ENCODE peak calls at places on chromosomes 1 and 21, in seven cellular contexts. E is transverse colon, P is upper lobe of left lung, T is breast epithelium, V is GM23338, I is spleen, N is endothelial cell of umbilical vein. Q is an unnamed sample.
A peak's percentile ranks its signal among the peaks of the same experiment; 100 is the strongest.

GRCh38 chr1:15992582-15993500 is 11.2 kb upstream of the SRARP start:
- DNase-seq in E (no peak), P (no peak), T (no peak), V (no peak), I (peak; percentile 65), N (no peak), Q (no peak)

GRCh38 chr1:19306941-19307340 is 5.0 kb downstream of the AKR7A2 start:
- DNase-seq in E (no peak), P (no peak), T (no peak), V (no peak), I (no peak), N (no peak), Q (peak; percentile 50)

GRCh38 chr21:42809577-42810440 is 69.5 kb downstream of the WDR4 start:
- DNase-seq in E (no peak), P (no peak), T (no peak), V (no peak), I (peak; percentile 32), N (no peak), Q (no peak)

GRCh38 chr1:48677306-48678287 is 99.1 kb downstream of the BEND5 start:
- DNase-seq in E (peak; percentile 73), P (peak; percentile 48), T (peak; percentile 63), V (peak; percentile 92), I (peak; percentile 85), N (peak; percentile 43), Q (peak; percentile 79)

GRCh38 chr1:31789259-31790065 is 25.3 kb upstream of the ADGRB2 start:
- DNase-seq in E (peak; percentile 98), P (peak; percentile 100), T (peak; percentile 94), V (peak; percentile 97), I (peak; percentile 99), N (peak; percentile 91), Q (peak; percentile 97)

GRCh38 chr1:27057389-27057788 is 44.7 kb upstream of the TENT5B start:
- DNase-seq in E (no peak), P (no peak), T (no peak), V (peak; percentile 62), I (no peak), N (no peak), Q (no peak)

GRCh38 chr1:60596791-60597748 is 485.3 kb upstream of the NFIA start:
- DNase-seq in E (no peak), P (no peak), T (no peak), V (no peak), I (no peak), N (peak; percentile 57), Q (no peak)

GRCh38 chr21:32611471-32611997 is 643 bp downstream of the CFAP298 start:
- DNase-seq in E (peak; percentile 51), P (peak; percentile 83), T (no peak), V (peak; percentile 60), I (peak; percentile 81), N (peak; percentile 39), Q (no peak)

GRCh38 chr1:16608838-16609560 is 4.4 kb downstream of the NBPF1 start:
- DNase-seq in E (no peak), P (no peak), T (no peak), V (no peak), I (no peak), N (no peak), Q (peak; percentile 64)

GRCh38 chr1:102434421-102434820 is 437.7 kb upstream of the OLFM3 start:
- DNase-seq in E (no peak), P (no peak), T (no peak), V (peak; percentile 87), I (no peak), N (peak; percentile 11), Q (no peak)

GRCh38 chr1:6108937-6109636 is 63.4 kb downstream of the KCNAB2 start:
- DNase-seq in E (peak; percentile 32), P (peak; percentile 78), T (no peak), V (peak; percentile 64), I (peak; percentile 76), N (peak; percentile 39), Q (no peak)

GRCh38 chr1:4549933-4550332 is 104.5 kb upstream of the AJAP1 start:
- DNase-seq in E (no peak), P (no peak), T (no peak), V (peak; percentile 1), I (no peak), N (no peak), Q (no peak)

GRCh38 chr1:206419250-206419649 is 51.0 kb upstream of the IKBKE start:
- DNase-seq in E (peak; percentile 75), P (no peak), T (no peak), V (peak; percentile 8), I (no peak), N (no peak), Q (no peak)

GRCh38 chr1:183027791-183028190 is 4.6 kb downstream of the LAMC1 start:
- DNase-seq in E (no peak), P (no peak), T (no peak), V (no peak), I (no peak), N (no peak), Q (no peak)

GRCh38 chr1:15952317-15953258 is 23.3 kb downstream of the ZBTB17 start:
- DNase-seq in E (no peak), P (no peak), T (no peak), V (peak; percentile 13), I (peak; percentile 61), N (peak; percentile 93), Q (no peak)

GRCh38 chr1:12012560-12013316 is 6.6 kb upstream of the MIIP start:
- DNase-seq in E (no peak), P (no peak), T (no peak), V (no peak), I (no peak), N (no peak), Q (no peak)

GRCh38 chr1:12014141-12014981 is 4.9 kb upstream of the MIIP start:
- DNase-seq in E (no peak), P (no peak), T (no peak), V (peak; percentile 65), I (no peak), N (no peak), Q (no peak)

GRCh38 chr1:12011998-12012397 is 7.3 kb upstream of the MIIP start:
- DNase-seq in E (no peak), P (no peak), T (no peak), V (no peak), I (no peak), N (no peak), Q (no peak)

GRCh38 chr1:12015001-12015491 is 4.3 kb upstream of the MIIP start:
- DNase-seq in E (no peak), P (no peak), T (no peak), V (no peak), I (no peak), N (no peak), Q (no peak)

GRCh38 chr1:12013317-12013588 is 6.0 kb upstream of the MIIP start:
- DNase-seq in E (no peak), P (no peak), T (no peak), V (no peak), I (no peak), N (no peak), Q (no peak)
- H3K27ac ChIP-seq in E (no peak overlapping the region), P (no peak overlapping the region), T (no peak overlapping the region), V (peak overlapping the region; percentile 89), I (peak overlapping the region; percentile 29), N (no peak overlapping the region), Q (no peak overlapping the region)

DNA sequence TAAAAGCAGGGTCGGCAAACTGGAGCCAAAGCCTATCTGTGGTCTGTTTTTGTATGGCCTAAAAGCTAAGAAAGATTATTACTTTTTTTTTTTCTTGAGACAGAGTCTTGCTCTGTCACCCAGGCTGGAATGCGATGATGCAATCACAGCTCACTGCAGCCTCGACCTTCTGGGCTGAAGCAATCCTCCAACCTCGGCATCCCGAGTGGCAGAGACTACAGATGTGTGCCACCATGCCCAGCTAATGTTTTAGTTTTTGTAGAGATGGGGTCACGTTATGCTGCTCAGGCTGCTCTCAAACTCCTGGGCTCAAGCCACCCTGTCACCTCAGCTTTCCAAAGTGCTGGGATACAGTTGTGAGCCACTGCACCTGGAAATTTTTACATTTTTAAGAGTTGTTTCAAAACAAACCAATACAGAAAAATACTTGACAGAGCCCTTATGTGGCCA is 6.5 kb upstream of the GLRX2 start:
- DNase-seq in E (peak; percentile 43), P (no peak), T (peak; percentile 43), V (peak; percentile 39), I (no peak), N (no peak), Q (peak; percentile 89)
- TF ChIP-seq POLR2AphosphoS5 in E (no peak), P (peak; percentile 22), T (peak; percentile 68), V (no peak), I (peak; percentile 19), N (no peak), Q (no peak)

DNA sequence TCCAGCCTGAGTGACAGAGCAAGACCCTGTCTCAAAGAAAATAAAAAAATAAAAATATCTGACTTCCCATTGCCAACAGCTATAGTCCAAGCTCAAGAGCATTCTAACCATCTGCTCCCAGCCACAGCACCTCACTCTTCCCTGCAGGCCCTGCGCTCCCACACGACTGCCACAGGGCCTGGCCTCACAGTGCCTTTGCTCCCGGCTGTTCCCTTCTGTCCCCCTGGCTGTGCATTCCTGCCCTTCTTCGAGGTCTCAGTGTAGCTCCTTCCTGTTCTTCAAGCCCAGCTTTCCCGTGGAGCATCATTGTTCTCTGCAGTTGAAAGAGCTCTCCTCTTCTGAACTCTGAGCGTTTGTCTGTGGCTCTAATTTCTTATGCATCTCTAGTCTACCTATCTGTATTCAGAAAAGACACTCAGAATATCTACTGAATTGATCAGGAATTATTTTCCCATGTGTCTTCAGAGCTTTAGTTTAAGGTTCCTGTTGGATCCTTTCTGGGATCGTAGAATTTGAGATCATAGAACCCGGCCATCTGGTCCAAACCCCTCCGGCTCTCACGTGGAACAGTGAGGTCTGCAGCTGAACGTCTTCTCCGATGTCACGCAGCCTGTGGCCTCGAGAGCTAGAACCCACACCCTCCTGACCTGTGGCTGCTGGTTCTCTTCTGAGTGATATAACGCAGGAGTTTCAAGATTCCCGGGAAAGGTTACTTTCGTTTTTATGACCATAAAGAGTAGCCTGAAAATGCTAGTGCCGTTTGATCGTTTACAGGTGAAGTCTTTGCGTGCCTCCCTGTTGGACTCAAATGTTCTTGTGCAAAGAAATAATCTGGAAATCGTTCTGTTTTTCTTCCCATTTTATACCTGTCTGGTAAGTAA is 54.4 kb downstream of the DOP1B start:
- DNase-seq in E (no peak), P (no peak), T (no peak), V (peak; percentile 18), I (peak; percentile 46), N (no peak), Q (no peak)
- H3K27ac ChIP-seq in E (no peak overlapping the region), P (no peak overlapping the region), T (no peak overlapping the region), V (no peak overlapping the region), I (no peak overlapping the region), N (no peak overlapping the region), Q (peak overlapping the region; percentile 6)

GRCh38 chr1:223845810-223846667 is at the start of gene TP53BP2:
- DNase-seq in E (peak; percentile 92), P (peak; percentile 98), T (peak; percentile 84), V (peak; percentile 91), I (peak; percentile 96), N (peak; percentile 92), Q (peak; percentile 93)

GRCh38 chr1:223849352-223849751 is 3.6 kb upstream of the TP53BP2 start:
- DNase-seq in E (no peak), P (no peak), T (no peak), V (no peak), I (no peak), N (no peak), Q (no peak)

GRCh38 chr1:223848536-223848935 is 2.8 kb upstream of the TP53BP2 start:
- DNase-seq in E (no peak), P (no peak), T (no peak), V (no peak), I (no peak), N (no peak), Q (no peak)

GRCh38 chr1:223846668-223847007 is 891 bp upstream of the TP53BP2 start:
- DNase-seq in E (peak; percentile 28), P (no peak), T (no peak), V (peak; percentile 63), I (peak; percentile 80), N (no peak), Q (no peak)

GRCh38 chr1:223847781-223848345 is 2.1 kb upstream of the TP53BP2 start:
- DNase-seq in E (no peak), P (no peak), T (no peak), V (no peak), I (no peak), N (no peak), Q (no peak)
- TF ChIP-seq POLR2AphosphoS5 in E (no peak), P (no peak), T (no peak), V (no peak), I (no peak), N (no peak), Q (no peak)

Q was measured in sigmoid colon.